ENCODE peak calls at places on chromosome 7, in six cellular contexts. H is activated CD4-positive, CD25-positive, alpha-beta regulatory T cell; E is NCI-H510A treated with DMSO at 0.1 percent for 48 hours; G is sciatic nerve; S is choroid plexus epithelial cell; Q is SW480. B is an unnamed sample.

GRCh38 chr7:2635810-2636701 is 4.3 kb downstream of the TTYH3 start:
- DNase-seq in E (no peak), Q (no peak), H (no peak), G (no peak), S (no peak), B (no peak)

GRCh38 chr7:18855796-18856195 is 261.6 kb downstream of the TWIST1 start:
- DNase-seq in S (peak), G (no peak), H (no peak), E (no peak), Q (no peak), B (no peak)

GRCh38 chr7:105707381-105707780 is 126.1 kb upstream of the EFCAB10 start:
- DNase-seq in H (no peak), S (peak), G (no peak), E (no peak), Q (no peak), B (no peak)

GRCh38 chr7:11702938-11703337 is 129.1 kb downstream of the THSD7A start:
- DNase-seq in H (no peak), S (peak), G (no peak), Q (no peak), E (no peak), B (no peak)

GRCh38 chr7:18151419-18151818 is 123.8 kb upstream of the PRPS1L1 start:
- DNase-seq in E (no peak), G (no peak), H (no peak), S (peak), Q (peak), B (no peak)

GRCh38 chr7:19930851-19931250 is 157.4 kb upstream of the TMEM196 start:
- DNase-seq in Q (no peak), E (no peak), S (no peak), G (no peak), H (no peak), B (no peak)

GRCh38 chr7:128891942-128892269 is 18.6 kb downstream of the KCP start:
- DNase-seq in H (no peak), Q (no peak), G (no peak), E (no peak), S (no peak), B (no peak)

GRCh38 chr7:112009081-112009480 is 197.1 kb downstream of the DOCK4 start:
- DNase-seq in G (no peak), S (peak), Q (peak), H (no peak), E (no peak), B (no peak)

GRCh38 chr7:122677149-122677548 is 21.8 kb downstream of the RNF133 start:
- DNase-seq in G (no peak), E (no peak), H (no peak), S (no peak), Q (no peak), B (no peak)

GRCh38 chr7:66741-67140 is 125.6 kb upstream of the FAM20C start:
- DNase-seq in S (no peak), H (no peak), Q (no peak), E (no peak), G (peak), B (no peak)

GRCh38 chr7:87625101-87625500 is 3.1 kb upstream of the RUNDC3B start:
- DNase-seq in G (no peak), H (no peak), S (no peak), E (no peak), Q (no peak), B (no peak)